ENCODE peak calls at places on chromosomes 6 and 20, in six cellular contexts. H is heart left ventricle, B is AG04450, E is GM06990, R is MCF 10A, P is left ventricle myocardium inferior. Y is an unnamed sample.

GRCh38 chr6:19333936-19334335 is 503.2 kb upstream of the ID4 start:
- DNase-seq in E (no peak), P (no peak), R (peak), H (no peak), B (no peak), Y (no peak)

GRCh38 chr20:36272547-36273220 is 33.5 kb upstream of the DLGAP4 start:
- DNase-seq in B (no peak), P (no peak), E (no peak), R (no peak), H (no peak), Y (no peak)

GRCh38 chr20:531608-532007 is 12.0 kb downstream of the CSNK2A1 start:
- DNase-seq in B (no peak), R (no peak), P (no peak), H (no peak), E (no peak), Y (no peak)

GRCh38 chr6:159981591-159982245 is 12.8 kb downstream of the IGF2R start:
- DNase-seq in E (no peak), P (no peak), R (no peak), H (no peak), B (peak), Y (peak)

GRCh38 chr6:26223213-26223612 is 136.0 kb downstream of the HFE start:
- DNase-seq in P (no peak), E (no peak), H (no peak), B (no peak), R (peak), Y (no peak)

GRCh38 chr6:116571683-116572000 is 338 bp downstream of the RWDD1 start:
- DNase-seq in R (no peak), E (no peak), P (no peak), H (no peak), B (no peak), Y (no peak)

GRCh38 chr6:77401231-77401630 is 62.1 kb downstream of the HTR1B start:
- DNase-seq in B (no peak), H (no peak), R (no peak), P (no peak), E (no peak), Y (no peak)

GRCh38 chr20:61960836-61961235 is 104.8 kb downstream of the TAF4 start:
- DNase-seq in B (no peak), R (no peak), P (no peak), E (no peak), H (no peak), Y (no peak)

GRCh38 chr6:7996538-7997225 is 67.5 kb downstream of the BLOC1S5 start:
- DNase-seq in B (peak), H (no peak), R (peak), E (no peak), P (no peak), Y (no peak)

GRCh38 chr6:122589115-122589514 is 21.1 kb upstream of the PKIB start:
- DNase-seq in P (no peak), E (no peak), R (no peak), H (no peak), B (no peak), Y (no peak)

GRCh38 chr6:157092736-157093135 is 230.6 kb downstream of the TMEM242 start:
- DNase-seq in E (no peak), R (no peak), P (no peak), H (no peak), B (no peak), Y (no peak)

DNA sequence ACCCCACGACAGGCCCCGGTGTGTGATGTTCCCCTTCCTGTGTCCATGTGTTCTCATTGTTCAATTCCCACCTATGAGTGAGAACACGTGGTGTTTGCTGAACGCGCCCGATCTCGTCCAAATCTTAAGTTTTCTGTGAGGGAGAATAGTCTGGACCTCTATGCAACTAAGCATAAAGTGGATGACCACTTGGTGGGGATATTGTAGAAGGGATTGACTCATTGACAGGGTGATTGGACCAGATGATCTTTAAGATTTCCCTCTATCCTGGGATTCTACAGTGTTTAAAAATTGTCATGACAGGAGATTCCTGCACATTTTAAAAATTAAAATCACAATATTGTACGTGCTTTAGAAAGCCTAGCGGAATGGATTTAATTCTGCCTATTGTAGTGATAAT is 141.3 kb downstream of the TRMT11 start:
- DNase-seq in P (no peak), E (no peak), B (no peak), R (peak), H (no peak), Y (no peak)
- TF ChIP-seq CTCF in P (no peak), E (no peak), B (no peak), R (no peak), H (no peak), Y (no peak)

GRCh38 chr20:18310592-18310991 is 22.3 kb downstream of the ZNF133 start:
- DNase-seq in H (no peak), E (no peak), R (no peak), B (no peak), P (no peak), Y (no peak)

GRCh38 chr20:18299364-18299763 is 11.0 kb downstream of the ZNF133 start:
- DNase-seq in R (no peak), H (no peak), B (no peak), P (no peak), E (no peak), Y (no peak)

GRCh38 chr20:18307301-18307700 is 19.0 kb downstream of the ZNF133 start:
- DNase-seq in E (no peak), R (no peak), H (no peak), P (no peak), B (no peak), Y (no peak)

GRCh38 chr20:18304618-18305017 is 16.3 kb downstream of the ZNF133 start:
- DNase-seq in H (no peak), E (no peak), P (no peak), B (no peak), R (no peak), Y (no peak)
- TF ChIP-seq CTCF in H (peak), E (peak), P (no peak), B (peak), R (no peak), Y (no peak)

GRCh38 chr6:35357671-35358070 is 15.3 kb downstream of the PPARD start:
- DNase-seq in P (no peak), R (no peak), E (no peak), B (no peak), H (no peak), Y (no peak)

GRCh38 chr6:35356391-35356790 is 14.0 kb downstream of the PPARD start:
- DNase-seq in P (no peak), E (no peak), R (no peak), H (no peak), B (no peak), Y (no peak)

GRCh38 chr6:35351422-35351821 is 9.1 kb downstream of the PPARD start:
- DNase-seq in H (no peak), P (no peak), E (no peak), B (no peak), R (no peak), Y (no peak)

GRCh38 chr6:35354361-35355135 is 12.2 kb downstream of the PPARD start:
- DNase-seq in H (no peak), E (no peak), B (no peak), R (no peak), P (no peak), Y (no peak)

GRCh38 chr6:35352735-35353134 is 10.4 kb downstream of the PPARD start:
- DNase-seq in R (no peak), E (no peak), P (no peak), H (no peak), B (no peak), Y (no peak)
- TF ChIP-seq CTCF in R (no peak), E (no peak), P (no peak), H (no peak), B (no peak), Y (no peak)

GRCh38 chr6:11592289-11592906 is 54.8 kb downstream of the TMEM170B start:
- DNase-seq in P (no peak), H (no peak), B (no peak), R (no peak), E (no peak), Y (no peak)

GRCh38 chr6:11593096-11593495 is 55.5 kb downstream of the TMEM170B start:
- DNase-seq in E (no peak), B (no peak), R (no peak), H (no peak), P (no peak), Y (no peak)

GRCh38 chr6:11596640-11597237 is 59.2 kb downstream of the TMEM170B start:
- DNase-seq in E (no peak), P (no peak), B (no peak), R (no peak), H (no peak), Y (no peak)

GRCh38 chr6:11598687-11599086 is 61.1 kb downstream of the TMEM170B start:
- DNase-seq in P (no peak), B (no peak), H (no peak), R (no peak), E (no peak), Y (peak)

GRCh38 chr6:11595903-11596302 is 58.4 kb downstream of the TMEM170B start:
- DNase-seq in P (no peak), R (no peak), B (no peak), E (no peak), H (no peak), Y (no peak)
- TF ChIP-seq CTCF in P (peak), R (no peak), B (peak), E (peak), H (peak), Y (peak)

DNA sequence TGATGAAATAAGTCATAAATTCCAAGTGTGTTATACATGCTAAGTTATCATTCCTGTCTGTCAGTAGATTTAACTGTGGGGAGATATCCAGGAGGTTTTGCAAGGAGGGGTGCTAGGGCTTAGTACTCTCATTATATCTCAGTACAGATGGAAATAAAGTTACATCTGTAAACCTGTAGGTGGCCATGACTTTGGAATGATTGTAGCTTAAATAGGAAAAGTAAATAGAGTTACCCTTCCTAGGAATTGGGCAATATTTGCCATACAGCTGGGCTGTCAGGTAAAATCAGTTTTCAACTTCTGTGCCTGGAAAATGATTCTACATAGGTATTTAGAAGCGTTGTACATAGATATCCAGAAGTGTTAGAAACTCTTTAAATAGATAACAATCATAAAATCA is 19.8 kb upstream of the TGM3 start:
- DNase-seq in H (no peak), E (no peak), P (no peak), B (no peak), R (no peak), Y (no peak)
- TF ChIP-seq CTCF in H (no peak), E (no peak), P (no peak), B (no peak), R (no peak), Y (no peak)

DNA sequence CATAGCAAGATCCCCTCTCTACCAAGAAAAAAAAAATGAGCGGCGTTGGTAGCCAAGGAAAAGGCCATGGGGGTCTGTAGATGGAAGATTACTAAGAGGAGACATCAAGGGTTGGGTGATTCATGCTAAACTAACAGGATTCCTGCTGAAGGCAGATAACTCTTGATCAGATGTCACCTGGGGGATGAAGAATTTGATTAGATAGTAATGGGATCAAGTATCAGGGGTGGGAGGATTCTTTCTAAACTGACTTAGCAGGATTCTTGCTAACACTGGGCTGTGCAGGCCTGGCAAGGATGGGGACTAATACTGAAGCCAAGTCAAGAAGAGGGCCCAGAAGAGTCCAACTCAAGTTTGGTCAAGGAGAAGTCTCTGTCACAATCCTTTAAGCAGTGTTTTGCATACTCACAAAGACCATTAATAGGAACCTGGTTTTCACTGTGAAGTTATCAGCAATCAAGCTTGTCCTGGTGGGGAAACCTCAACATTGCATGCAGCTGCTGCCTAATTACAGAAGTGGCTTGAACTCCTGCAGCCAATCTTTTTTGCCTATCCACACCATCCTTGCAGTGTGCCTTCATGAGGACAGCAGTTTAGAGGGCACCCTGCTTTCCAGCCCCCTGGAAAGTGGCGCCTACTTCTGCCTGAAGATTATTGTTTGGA is 61.3 kb downstream of the ANKRD6 start:
- DNase-seq in H (no peak), B (no peak), R (no peak), E (no peak), P (no peak), Y (no peak)
- TF ChIP-seq CTCF in H (no peak), B (no peak), R (no peak), E (peak), P (no peak), Y (peak)

DNA sequence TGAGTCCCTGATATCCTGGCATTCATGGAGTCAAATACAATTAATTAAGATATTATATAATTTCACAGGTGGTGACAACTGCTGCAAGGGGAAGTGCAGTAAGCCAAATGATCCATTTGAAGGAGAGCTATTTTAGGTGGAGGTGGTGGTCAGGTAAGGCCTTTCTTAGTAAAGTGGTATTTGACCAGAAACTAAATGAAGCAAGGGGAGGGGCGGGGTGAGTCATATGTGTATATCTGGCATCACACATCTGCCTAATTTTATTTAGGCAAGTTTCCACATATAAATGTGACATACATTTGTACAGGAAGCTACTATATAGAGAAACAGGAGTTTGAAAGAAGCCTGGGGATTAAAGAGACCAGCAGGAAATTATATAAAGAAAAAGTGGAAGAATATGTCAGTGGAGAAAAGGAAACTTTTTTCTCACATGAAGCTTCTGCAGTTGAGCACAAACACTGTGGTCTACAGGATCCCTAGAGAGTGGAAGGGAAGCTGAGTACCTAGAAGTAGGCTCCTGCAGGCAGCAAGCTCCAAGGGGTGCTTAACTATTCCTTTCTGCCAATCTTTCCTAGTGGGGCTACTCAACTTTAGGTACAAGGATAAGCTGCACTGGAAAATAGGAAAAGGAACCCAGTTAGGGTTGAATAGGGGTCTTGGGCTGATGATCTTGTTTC is 99.6 kb downstream of the OGFRL1 start:
- DNase-seq in H (no peak), R (peak), B (no peak), E (no peak), P (no peak), Y (no peak)
- TF ChIP-seq CTCF in H (no peak), R (no peak), B (no peak), E (no peak), P (no peak), Y (no peak)

Y was measured in CD14-positive monocyte.